ENCODE peak calls at places on chromosomes 2 and 18, in nine cellular contexts. P, U, A, E, I, T, Z, L and J are unnamed samples.

GRCh38 chr2:241546771-241547498 is 11.6 kb upstream of the BOK start:
- DNase-seq in E (peak), A (no peak), L (no peak), Z (peak), P (peak), U (peak), T (no peak), I (no peak), J (no peak)

GRCh38 chr2:10614940-10615339 is 74.8 kb downstream of the NOL10 start:
- DNase-seq in U (peak), E (no peak), I (no peak), A (no peak), T (no peak), L (no peak), P (no peak), Z (no peak), J (no peak)

GRCh38 chr2:64404743-64405142 is 49.2 kb upstream of the LGALSL start:
- DNase-seq in T (no peak), L (no peak), A (peak), I (no peak), Z (peak), E (no peak), P (peak), U (no peak), J (no peak)

GRCh38 chr2:138752231-138752956 is 27.8 kb downstream of the NXPH2 start:
- DNase-seq in A (no peak), L (no peak), I (no peak), Z (no peak), P (peak), U (no peak), T (no peak), E (no peak), J (no peak)

GRCh38 chr18:13445241-13445897 is 226.8 kb downstream of the LDLRAD4 start:
- DNase-seq in U (no peak), L (no peak), A (no peak), E (no peak), Z (no peak), I (no peak), T (no peak), P (no peak), J (no peak)

GRCh38 chr2:43977677-43978076 is 18.1 kb downstream of the LRPPRC start:
- DNase-seq in I (no peak), U (no peak), L (no peak), Z (no peak), P (peak), A (no peak), T (no peak), E (no peak), J (no peak)

GRCh38 chr2:235740821-235741220 is 247.0 kb downstream of the AGAP1 start:
- DNase-seq in E (no peak), P (peak), T (no peak), Z (no peak), L (peak), U (no peak), A (no peak), I (peak), J (no peak)

GRCh38 chr2:1593371-1594205 is 150.7 kb downstream of the PXDN start:
- DNase-seq in A (peak), T (no peak), L (peak), P (peak), I (no peak), E (peak), Z (peak), U (peak), J (no peak)

GRCh38 chr2:45128580-45128997 is 119.3 kb upstream of the SIX2 start:
- DNase-seq in P (peak), A (no peak), Z (peak), L (peak), U (peak), I (no peak), E (peak), T (no peak), J (no peak)

GRCh38 chr18:59460060-59460395 is 101.0 kb upstream of the LMAN1 start:
- DNase-seq in Z (no peak), I (no peak), A (no peak), E (peak), P (peak), L (no peak), U (no peak), T (no peak), J (no peak)

GRCh38 chr2:163878718-163879117 is 142.9 kb upstream of the FIGN start:
- DNase-seq in L (no peak), I (no peak), U (no peak), T (peak), E (peak), A (no peak), P (peak), Z (peak), J (no peak)

GRCh38 chr18:61333271-61333745 is at the start of gene CDH20:
- DNase-seq in Z (no peak), U (no peak), A (no peak), T (no peak), L (no peak), E (no peak), P (peak), I (no peak), J (peak)

GRCh38 chr2:116510117-116510671 is 1304.3 kb upstream of the DDX18 start:
- DNase-seq in T (no peak), P (peak), I (peak), A (no peak), Z (no peak), E (no peak), L (no peak), U (no peak), J (no peak)

GRCh38 chr2:182862003-182862402 is 4.4 kb downstream of the FRZB start:
- DNase-seq in I (no peak), P (no peak), A (no peak), U (no peak), E (no peak), T (no peak), Z (no peak), L (no peak), J (no peak)

GRCh38 chr2:85772841-85773491 is 19.2 kb downstream of the ATOH8 start:
- DNase-seq in L (no peak), Z (no peak), I (no peak), P (no peak), T (no peak), E (no peak), A (no peak), U (peak), J (no peak)

GRCh38 chr2:33614190-33614589 is 15.1 kb upstream of the FAM98A start:
- DNase-seq in T (no peak), L (no peak), Z (no peak), P (peak), A (no peak), E (no peak), U (no peak), I (no peak), J (no peak)

GRCh38 chr2:180159921-180160320 is 152.8 kb upstream of the CWC22 start:
- DNase-seq in U (no peak), I (no peak), L (no peak), T (no peak), A (no peak), P (no peak), Z (no peak), E (no peak), J (no peak)

GRCh38 chr2:192741889-192742288 is 547.2 kb upstream of the TMEFF2 start:
- DNase-seq in E (no peak), P (peak), T (no peak), Z (no peak), U (no peak), L (no peak), I (no peak), A (no peak), J (no peak)

GRCh38 chr2:11553661-11554429 is 20.0 kb downstream of the GREB1 start:
- DNase-seq in P (peak), I (no peak), U (peak), L (no peak), T (no peak), E (no peak), A (no peak), Z (no peak), J (no peak)

GRCh38 chr2:240997141-240997855 is 1.1 kb upstream of the SNED1 start:
- DNase-seq in P (peak), I (no peak), E (no peak), Z (no peak), U (no peak), T (no peak), L (no peak), A (peak), J (no peak)

GRCh38 chr2:110101911-110102774 is 13.5 kb downstream of the MALL start:
- DNase-seq in P (peak), E (no peak), A (no peak), U (no peak), L (peak), T (no peak), Z (no peak), I (no peak), J (no peak)

GRCh38 chr2:197255550-197255949 is 55.0 kb downstream of the ANKRD44 start:
- DNase-seq in U (no peak), L (no peak), A (peak), T (no peak), E (no peak), P (peak), I (peak), Z (peak), J (peak)

GRCh38 chr18:8703781-8704301 is 1.5 kb upstream of the MTCL1 start:
- DNase-seq in I (no peak), Z (no peak), U (no peak), P (no peak), E (no peak), A (no peak), L (no peak), T (no peak), J (no peak)

GRCh38 chr18:59605633-59606192 is 91.5 kb downstream of the CCBE1 start:
- DNase-seq in E (no peak), U (peak), T (no peak), Z (no peak), I (no peak), A (no peak), P (peak), L (no peak), J (no peak)

GRCh38 chr2:241272722-241273551 is 42.5 kb downstream of the HDLBP start:
- DNase-seq in P (peak), A (peak), E (peak), U (peak), Z (peak), I (no peak), L (no peak), T (no peak), J (peak)

GRCh38 chr2:171902840-171903420 is 8.9 kb upstream of the SLC25A12 start:
- DNase-seq in E (no peak), I (no peak), Z (no peak), L (no peak), T (no peak), A (no peak), P (no peak), U (no peak), J (no peak)

GRCh38 chr18:63882333-63883141 is 5.0 kb upstream of the SERPINB2 start:
- DNase-seq in E (peak), I (no peak), Z (peak), P (peak), U (peak), L (no peak), A (no peak), T (no peak), J (no peak)

GRCh38 chr18:49168970-49169619 is 218.3 kb upstream of the SMAD7 start:
- DNase-seq in P (no peak), L (no peak), T (no peak), U (no peak), E (no peak), Z (no peak), I (peak), A (no peak), J (no peak)

GRCh38 chr2:127400533-127400896 is 12.7 kb upstream of the MAP3K2 start:
- DNase-seq in U (no peak), E (no peak), L (no peak), A (peak), I (no peak), P (no peak), Z (no peak), T (no peak), J (no peak)

GRCh38 chr18:48152549-48152948 is 222.1 kb upstream of the SMAD2 start:
- DNase-seq in A (no peak), Z (no peak), I (no peak), T (no peak), U (peak), E (no peak), L (no peak), P (no peak), J (no peak)